ENCODE peak calls at places on chromosome 6, in six cellular contexts. V, H, Z, L, M and R are unnamed samples.

GRCh38 chr6:142301421-142302391 is at the start of gene ADGRG6:
- DNase-seq in V (no peak), H (no peak), Z (peak; percentile 77), M (peak; percentile 77), L (peak; percentile 66), R (peak; percentile 10)

GRCh38 chr6:57329933-57330332 is 12.5 kb downstream of the PRIM2 start:
- DNase-seq in L (no peak), V (no peak), Z (no peak), H (no peak), M (no peak), R (no peak)

GRCh38 chr6:143581835-143582480 is 70.4 kb upstream of the FUCA2 start:
- DNase-seq in L (peak; percentile 62), H (no peak), V (no peak), Z (no peak), M (no peak), R (no peak)

GRCh38 chr6:143490775-143491174 is 20.7 kb downstream of the FUCA2 start:
- DNase-seq in L (no peak), M (no peak), H (no peak), Z (no peak), V (no peak), R (no peak)

GRCh38 chr6:90294614-90294988 is 2.0 kb downstream of the BACH2 start:
- DNase-seq in H (no peak), M (no peak), Z (peak; percentile 47), V (peak; percentile 10), L (no peak), R (peak; percentile 74)

GRCh38 chr6:11113038-11113437 is 1.5 kb upstream of the ERVFRD-1 start:
- DNase-seq in H (no peak), V (no peak), Z (no peak), M (no peak), L (no peak), R (no peak)

GRCh38 chr6:39313526-39314272 is 520 bp downstream of the KCNK17 start:
- DNase-seq in L (no peak), V (no peak), H (no peak), M (peak; percentile 55), Z (peak; percentile 51), R (no peak)

GRCh38 chr6:42901538-42901957 is 14.3 kb upstream of the PTCRA start:
- DNase-seq in L (peak; percentile 84), V (peak; percentile 75), H (no peak), Z (peak; percentile 95), M (peak; percentile 80), R (peak; percentile 32)

GRCh38 chr6:160494576-160494975 is 146.4 kb downstream of the SLC22A3 start:
- DNase-seq in Z (no peak), M (no peak), L (no peak), H (no peak), V (no peak), R (no peak)

GRCh38 chr6:81696505-81696904 is 56.0 kb downstream of the TENT5A start:
- DNase-seq in H (no peak), M (no peak), L (peak; percentile 7), Z (peak; percentile 81), V (no peak), R (no peak)

GRCh38 chr6:24673625-24674024 is 6.7 kb downstream of the ACOT13 start:
- DNase-seq in V (no peak), Z (no peak), H (no peak), M (no peak), L (no peak), R (no peak)